ENCODE peak calls at places on chromosomes 5 and 9, in nine cellular contexts. S is CD8-positive, alpha-beta T cell; J is AG09319; P is H7; N is stimulated activated naive CD8-positive, alpha-beta T cell treated with anti-CD3 and anti-CD28 coated beads, Interleukin-15, Interleukin-2, amounts not matched to agents 100 U/mL and 50 U/mL, for 24 hours; A is cardiac muscle cell; I is stimulated activated naive CD4-positive, alpha-beta T cell; O is stimulated activated CD8-positive, alpha-beta memory T cell treated with anti-CD3 and anti-CD28 coated beads, Interleukin-7, amount 100 ng/mL, for 4 hours; K is KG1. B is an unnamed sample.

GRCh38 chr9:1083325-1083913 is 33.3 kb downstream of the DMRT2 start:
- DNase-seq in S (no peak), J (no peak), P (peak), N (no peak), A (peak), I (no peak), O (no peak), K (no peak), B (no peak)

GRCh38 chr9:37761511-37761910 is 7.9 kb downstream of the TRMT10B start:
- DNase-seq in S (no peak), J (no peak), P (no peak), N (no peak), A (no peak), I (no peak), O (no peak), K (no peak), B (no peak)

GRCh38 chr5:120255214-120255613 is 208.9 kb upstream of the PRR16 start:
- DNase-seq in S (no peak), J (no peak), P (no peak), N (no peak), A (no peak), I (no peak), O (no peak), K (no peak), B (no peak)

GRCh38 chr9:15403155-15403554 is 19.5 kb upstream of the SNAPC3 start:
- DNase-seq in S (no peak), J (no peak), P (peak), N (no peak), A (peak), I (no peak), O (no peak), K (no peak), B (peak)

GRCh38 chr9:35666045-35666444 is 1.1 kb upstream of the ARHGEF39 start:
- DNase-seq in S (no peak), J (no peak), P (no peak), N (no peak), A (no peak), I (no peak), O (no peak), K (no peak), B (no peak)

GRCh38 chr5:151248651-151249050 is 4.3 kb upstream of the GM2A start:
- DNase-seq in S (no peak), J (no peak), P (no peak), N (no peak), A (no peak), I (no peak), O (no peak), K (no peak), B (no peak)

GRCh38 chr5:93304851-93305250 is 276.2 kb downstream of the NR2F1-AS1 start:
- DNase-seq in S (no peak), J (no peak), P (no peak), N (no peak), A (no peak), I (no peak), O (no peak), K (no peak), B (no peak)

GRCh38 chr5:112681481-112681908 is 56.2 kb upstream of the APC start:
- DNase-seq in S (no peak), J (no peak), P (no peak), N (no peak), A (no peak), I (no peak), O (no peak), K (no peak), B (no peak)

GRCh38 chr5:111472579-111472978 is 39.8 kb downstream of the STARD4 start:
- DNase-seq in S (no peak), J (no peak), P (no peak), N (no peak), A (no peak), I (no peak), O (no peak), K (peak), B (no peak)

GRCh38 chr9:127825319-127826051 is 22.8 kb downstream of the FPGS start:
- DNase-seq in S (no peak), J (no peak), P (peak), N (no peak), A (peak), I (no peak), O (no peak), K (no peak), B (peak)

GRCh38 chr9:98369896-98370295 is 114.4 kb upstream of the TBC1D2 start:
- DNase-seq in S (no peak), J (no peak), P (no peak), N (no peak), A (no peak), I (no peak), O (no peak), K (no peak), B (no peak)

GRCh38 chr5:58999804-59000595 is 417.1 kb downstream of the RAB3C start:
- DNase-seq in S (no peak), J (no peak), P (peak), N (no peak), A (no peak), I (no peak), O (no peak), K (no peak), B (peak)

GRCh38 chr9:38713426-38713825 is 6.5 kb downstream of the FAM240B start:
- DNase-seq in S (no peak), J (peak), P (no peak), N (no peak), A (no peak), I (no peak), O (no peak), K (no peak), B (no peak)

GRCh38 chr5:108707145-108707544 is 40.6 kb upstream of the FER start:
- DNase-seq in S (no peak), J (no peak), P (no peak), N (no peak), A (no peak), I (no peak), O (no peak), K (no peak), B (no peak)

GRCh38 chr5:53259176-53259575 is 149.6 kb upstream of the MOCS2 start:
- DNase-seq in S (no peak), J (no peak), P (no peak), N (no peak), A (no peak), I (no peak), O (no peak), K (no peak), B (no peak)

GRCh38 chr5:143448518-143448917 is 45.0 kb upstream of the NR3C1 start:
- DNase-seq in S (no peak), J (no peak), P (no peak), N (peak), A (no peak), I (no peak), O (no peak), K (no peak), B (no peak)

GRCh38 chr9:82597225-82598158 is 465.4 kb downstream of the RASEF start:
- DNase-seq in S (no peak), J (no peak), P (no peak), N (no peak), A (no peak), I (no peak), O (no peak), K (no peak), B (no peak)

GRCh38 chr5:147382776-147383175 is 127.1 kb downstream of the DPYSL3 start:
- DNase-seq in S (no peak), J (no peak), P (no peak), N (no peak), A (no peak), I (no peak), O (no peak), K (no peak), B (peak)

GRCh38 chr5:96626956-96627355 is 35.2 kb upstream of the CAST start:
- DNase-seq in S (no peak), J (peak), P (no peak), N (no peak), A (no peak), I (no peak), O (no peak), K (no peak), B (no peak)

GRCh38 chr5:80937591-80937990 is 22.6 kb upstream of the RASGRF2 start:
- DNase-seq in S (no peak), J (no peak), P (no peak), N (no peak), A (no peak), I (no peak), O (no peak), K (no peak), B (no peak)

GRCh38 chr5:154674029-154674428 is 81.1 kb upstream of the LARP1 start:
- DNase-seq in S (no peak), J (no peak), P (no peak), N (no peak), A (no peak), I (no peak), O (no peak), K (no peak), B (no peak)

GRCh38 chr5:75051217-75051751 is 1.1 kb downstream of the GCNT4 start:
- DNase-seq in S (peak), J (no peak), P (no peak), N (no peak), A (no peak), I (peak), O (no peak), K (no peak), B (no peak)

GRCh38 chr9:5869315-5870019 is 21.2 kb upstream of the MLANA start:
- DNase-seq in S (no peak), J (no peak), P (peak), N (peak), A (no peak), I (no peak), O (no peak), K (no peak), B (no peak)

GRCh38 chr5:142246263-142246662 is 78.6 kb downstream of the SPRY4 start:
- DNase-seq in S (no peak), J (peak), P (no peak), N (no peak), A (no peak), I (no peak), O (no peak), K (no peak), B (no peak)

GRCh38 chr5:74945561-74946165 is 79.5 kb upstream of the FAM169A start:
- DNase-seq in S (no peak), J (no peak), P (no peak), N (peak), A (no peak), I (no peak), O (no peak), K (no peak), B (no peak)

GRCh38 chr9:89604463-89605180 is at the start of gene GADD45G:
- DNase-seq in S (peak), J (peak), P (peak), N (peak), A (peak), I (peak), O (peak), K (peak), B (peak)

GRCh38 chr5:151448038-151448985 is 909 bp downstream of the SLC36A1 start:
- DNase-seq in S (peak), J (no peak), P (peak), N (peak), A (peak), I (no peak), O (no peak), K (no peak), B (peak)

GRCh38 chr9:71001780-71002386 is 119.5 kb downstream of the TRPM3 start:
- DNase-seq in S (no peak), J (no peak), P (peak), N (peak), A (peak), I (no peak), O (no peak), K (no peak), B (no peak)

GRCh38 chr5:56126487-56127179 is 106.5 kb downstream of the ANKRD55 start:
- DNase-seq in S (no peak), J (no peak), P (no peak), N (no peak), A (no peak), I (no peak), O (no peak), K (no peak), B (no peak)

GRCh38 chr5:149834246-149834855 is 104.2 kb downstream of the PPARGC1B start:
- DNase-seq in S (peak), J (peak), P (peak), N (peak), A (peak), I (peak), O (peak), K (no peak), B (peak)

GRCh38 chr5:19179561-19179960 is 808.4 kb downstream of the CDH18 start:
- DNase-seq in S (no peak), J (no peak), P (no peak), N (no peak), A (no peak), I (no peak), O (no peak), K (no peak), B (peak)

GRCh38 chr9:127004946-127005769 is 90.6 kb downstream of the RALGPS1 start:
- DNase-seq in S (peak), J (no peak), P (no peak), N (peak), A (no peak), I (peak), O (peak), K (no peak), B (peak)

GRCh38 chr5:35717718-35718117 is 100.1 kb downstream of the SPEF2 start:
- DNase-seq in S (no peak), J (no peak), P (no peak), N (peak), A (no peak), I (no peak), O (no peak), K (no peak), B (no peak)

GRCh38 chr9:92680166-92681119 is 10.5 kb upstream of the IPPK start:
- DNase-seq in S (no peak), J (no peak), P (no peak), N (no peak), A (no peak), I (no peak), O (no peak), K (no peak), B (no peak)

GRCh38 chr5:173535166-173535975 is 81.1 kb downstream of the BOD1 start:
- DNase-seq in S (no peak), J (no peak), P (no peak), N (no peak), A (no peak), I (no peak), O (no peak), K (no peak), B (no peak)

GRCh38 chr5:97570242-97570641 is 387.2 kb upstream of the RIOK2 start:
- DNase-seq in S (no peak), J (no peak), P (no peak), N (no peak), A (no peak), I (no peak), O (no peak), K (no peak), B (no peak)

GRCh38 chr9:21974542-21975409 is 19.4 kb downstream of the CDKN2A start:
- DNase-seq in S (peak), J (no peak), P (peak), N (peak), A (peak), I (no peak), O (peak), K (no peak), B (no peak)

GRCh38 chr9:127311239-127311741 is 46.7 kb downstream of the GARNL3 start:
- DNase-seq in S (peak), J (peak), P (peak), N (peak), A (peak), I (peak), O (no peak), K (no peak), B (peak)

B was measured in G401.